ENCODE peak calls at places on chromosomes 1 and 21, in five cellular contexts. N is GM12865; T is stimulated activated CD4-positive, alpha-beta T cell treated with anti-CD3 and anti-CD28 coated beads, Interleukin-15, amount 100 ng/mL, for 1 hour; Q is NCI-H1105 treated with DMSO at 0.1 percent for 48 hours; E is NCI-H2029. G is an unnamed sample.

GRCh38 chr1:160244209-160244608 is 18.1 kb downstream of the DCAF8 start:
- DNase-seq in N (no peak), T (no peak), Q (no peak), E (no peak), G (no peak)

GRCh38 chr1:218587890-218588289 is 242.8 kb downstream of the TGFB2 start:
- DNase-seq in N (no peak), T (no peak), Q (no peak), E (no peak), G (no peak)

GRCh38 chr1:207318072-207318619 is 3.3 kb upstream of the CD55 start:
- DNase-seq in N (no peak), T (no peak), Q (no peak), E (no peak), G (no peak)

GRCh38 chr1:39458991-39459390 is 32.4 kb upstream of the BMP8A start:
- DNase-seq in N (no peak), T (no peak), Q (no peak), E (no peak), G (no peak)

GRCh38 chr21:43928230-43928607 is 63.2 kb downstream of the AGPAT3 start:
- DNase-seq in N (no peak), T (no peak), Q (no peak), E (no peak), G (no peak)

GRCh38 chr1:36576118-36576517 is 93.4 kb upstream of the CSF3R start:
- DNase-seq in N (peak), T (peak), Q (peak), E (peak), G (peak)

GRCh38 chr1:23470282-23471070 is 13.5 kb downstream of the ASAP3 start:
- DNase-seq in N (no peak), T (no peak), Q (no peak), E (no peak), G (no peak)

GRCh38 chr1:202315576-202316168 is 26.1 kb downstream of the UBE2T start:
- DNase-seq in N (peak), T (peak), Q (peak), E (peak), G (peak)

GRCh38 chr1:61109158-61109557 is 26.8 kb downstream of the NFIA start:
- DNase-seq in N (no peak), T (no peak), Q (peak), E (no peak), G (no peak)

GRCh38 chr1:181139631-181140051 is 51.1 kb downstream of the IER5 start:
- DNase-seq in N (no peak), T (no peak), Q (no peak), E (no peak), G (peak)

GRCh38 chr1:233613252-233614172 is at the start of gene KCNK1:
- DNase-seq in N (peak), T (no peak), Q (peak), E (peak), G (peak)